ENCODE peak calls at places on chromosomes 12 and 14, in five cellular contexts. I is NCI-H1092; C is stimulated activated CD4-positive, alpha-beta T cell treated with anti-CD3 and anti-CD28 coated beads, Interleukin-12 subunit alpha, Interleukin-12 subunit beta, amount 100 ng/mL, for 4 hours; Z is GM12865; Q is aorta. W is an unnamed sample.
A peak's percentile ranks its signal among the peaks of the same experiment; 100 is the strongest.

GRCh38 chr12:90908465-90908864 is 46.5 kb downstream of the CCER1 start:
- DNase-seq in I (no peak), C (no peak), Z (no peak), Q (no peak), W (no peak)

GRCh38 chr12:125208942-125209341 is 143.7 kb downstream of the AACS start:
- DNase-seq in I (no peak), C (no peak), Z (no peak), Q (no peak), W (no peak)

GRCh38 chr14:56216631-56217379 is 98.6 kb downstream of the PELI2 start:
- DNase-seq in I (peak; percentile 78), C (no peak), Z (peak; percentile 35), Q (peak; percentile 74), W (peak; percentile 76)

GRCh38 chr14:102949062-102949800 is 26.8 kb downstream of the AMN start:
- DNase-seq in I (no peak), C (no peak), Z (no peak), Q (peak; percentile 67), W (peak; percentile 25)

GRCh38 chr12:6996040-6996441 is 22.2 kb downstream of the LPCAT3 start:
- DNase-seq in I (no peak), C (no peak), Z (no peak), Q (no peak), W (no peak)

GRCh38 chr14:35299708-35300107 is 7.5 kb downstream of the PSMA6 start:
- DNase-seq in I (no peak), C (no peak), Z (no peak), Q (no peak), W (no peak)

GRCh38 chr14:102819176-102819628 is 42.0 kb downstream of the TRAF3 start:
- DNase-seq in I (no peak), C (peak; percentile 61), Z (peak; percentile 96), Q (no peak), W (no peak)

GRCh38 chr12:68237068-68237467 is 11.5 kb upstream of the IL26 start:
- DNase-seq in I (no peak), C (no peak), Z (no peak), Q (no peak), W (no peak)

GRCh38 chr12:56678852-56679251 is 9.2 kb downstream of the PTGES3 start:
- DNase-seq in I (no peak), C (no peak), Z (no peak), Q (no peak), W (no peak)

GRCh38 chr12:31325877-31326631 is at the start of gene SINHCAF:
- DNase-seq in I (peak; percentile 99), C (peak; percentile 99), Z (peak; percentile 99), Q (peak; percentile 100), W (peak; percentile 100)

GRCh38 chr14:105139212-105139825 is 29.3 kb downstream of the JAG2 start:
- DNase-seq in I (no peak), C (no peak), Z (no peak), Q (no peak), W (no peak)

GRCh38 chr14:105855246-105855892 is 329.0 kb downstream of the TMEM121 start:
- DNase-seq in I (no peak), C (no peak), Z (no peak), Q (peak; percentile 43), W (no peak)

GRCh38 chr12:104454997-104455396 is 1.8 kb upstream of the CHST11 start:
- DNase-seq in I (no peak), C (no peak), Z (no peak), Q (no peak), W (no peak)

GRCh38 chr12:99706736-99707473 is 59.4 kb downstream of the GARIN6 start:
- DNase-seq in I (no peak), C (no peak), Z (no peak), Q (no peak), W (no peak)